ENCODE peak calls at places on chromosome 3, in six cellular contexts. One of them, this sample, is unnamed.

GRCh38 chr3:194083253-194084224 is 52.4 kb upstream of the HES1 start:
- DNase-seq in MV-4-11: no peak
- DNase-seq in sigmoid colon: no peak
- DNase-seq in CD8-positive, alpha-beta memory T cell: no peak
- DNase-seq in HCT116: no peak
- DNase-seq in T follicular helper cell: no peak
- DNase-seq in this sample: no peak

GRCh38 chr3:172550347-172550943 is 27.2 kb upstream of the TNFSF10 start:
- DNase-seq in T follicular helper cell: no peak
- DNase-seq in MV-4-11: peak; percentile 84
- DNase-seq in HCT116: peak; percentile 69
- DNase-seq in sigmoid colon: no peak
- DNase-seq in CD8-positive, alpha-beta memory T cell: no peak
- DNase-seq in this sample: peak; percentile 81

GRCh38 chr3:64022451-64023186 is 675 bp downstream of the PSMD6 start:
- DNase-seq in CD8-positive, alpha-beta memory T cell: no peak
- DNase-seq in sigmoid colon: no peak
- DNase-seq in MV-4-11: no peak
- DNase-seq in HCT116: no peak
- DNase-seq in T follicular helper cell: no peak
- DNase-seq in this sample: no peak

GRCh38 chr3:140198242-140198641 is 263.3 kb downstream of the CLSTN2 start:
- DNase-seq in CD8-positive, alpha-beta memory T cell: no peak
- DNase-seq in HCT116: no peak
- DNase-seq in MV-4-11: no peak
- DNase-seq in sigmoid colon: no peak
- DNase-seq in T follicular helper cell: no peak
- DNase-seq in this sample: no peak

GRCh38 chr3:155805204-155805801 is 775 bp downstream of the C3orf33 start:
- DNase-seq in T follicular helper cell: no peak
- DNase-seq in CD8-positive, alpha-beta memory T cell: no peak
- DNase-seq in HCT116: peak; percentile 12
- DNase-seq in MV-4-11: peak; percentile 55
- DNase-seq in sigmoid colon: peak; percentile 68
- DNase-seq in this sample: no peak

GRCh38 chr3:192825191-192825590 is 92.5 kb downstream of the MB21D2 start:
- DNase-seq in MV-4-11: no peak
- DNase-seq in sigmoid colon: no peak
- DNase-seq in HCT116: no peak
- DNase-seq in CD8-positive, alpha-beta memory T cell: no peak
- DNase-seq in T follicular helper cell: no peak
- DNase-seq in this sample: no peak

GRCh38 chr3:129399895-129400357 is 28.5 kb downstream of the EFCAB12 start:
- DNase-seq in MV-4-11: peak; percentile 62
- DNase-seq in HCT116: peak; percentile 54
- DNase-seq in T follicular helper cell: no peak
- DNase-seq in CD8-positive, alpha-beta memory T cell: no peak
- DNase-seq in sigmoid colon: no peak
- DNase-seq in this sample: no peak

GRCh38 chr3:55894605-55895004 is 407.5 kb upstream of the WNT5A start:
- DNase-seq in CD8-positive, alpha-beta memory T cell: no peak
- DNase-seq in T follicular helper cell: no peak
- DNase-seq in HCT116: no peak
- DNase-seq in MV-4-11: no peak
- DNase-seq in sigmoid colon: no peak
- DNase-seq in this sample: no peak

GRCh38 chr3:110420158-110420641 is 651.4 kb upstream of the NECTIN3 start:
- DNase-seq in sigmoid colon: no peak
- DNase-seq in MV-4-11: no peak
- DNase-seq in CD8-positive, alpha-beta memory T cell: no peak
- DNase-seq in HCT116: peak; percentile 64
- DNase-seq in T follicular helper cell: no peak
- DNase-seq in this sample: no peak

GRCh38 chr3:117409256-117409655 is 699.7 kb downstream of the TUSC7 start:
- DNase-seq in MV-4-11: no peak
- DNase-seq in sigmoid colon: no peak
- DNase-seq in T follicular helper cell: no peak
- DNase-seq in CD8-positive, alpha-beta memory T cell: no peak
- DNase-seq in HCT116: no peak
- DNase-seq in this sample: no peak

GRCh38 chr3:1394188-1394587 is 301.4 kb downstream of the CNTN6 start:
- DNase-seq in HCT116: no peak
- DNase-seq in T follicular helper cell: no peak
- DNase-seq in CD8-positive, alpha-beta memory T cell: no peak
- DNase-seq in sigmoid colon: no peak
- DNase-seq in MV-4-11: no peak
- DNase-seq in this sample: no peak

GRCh38 chr3:29751647-29752263 is 470.9 kb downstream of the RBMS3 start:
- DNase-seq in CD8-positive, alpha-beta memory T cell: no peak
- DNase-seq in HCT116: no peak
- DNase-seq in MV-4-11: no peak
- DNase-seq in sigmoid colon: no peak
- DNase-seq in T follicular helper cell: no peak
- DNase-seq in this sample: no peak

GRCh38 chr3:110815008-110815583 is 256.5 kb upstream of the NECTIN3 start:
- DNase-seq in T follicular helper cell: no peak
- DNase-seq in MV-4-11: peak; percentile 38
- DNase-seq in HCT116: peak; percentile 89
- DNase-seq in sigmoid colon: no peak
- DNase-seq in CD8-positive, alpha-beta memory T cell: no peak
- DNase-seq in this sample: no peak

GRCh38 chr3:123067689-123068226 is 933 bp downstream of the PDIA5 start:
- DNase-seq in CD8-positive, alpha-beta memory T cell: no peak
- DNase-seq in T follicular helper cell: no peak
- DNase-seq in sigmoid colon: no peak
- DNase-seq in HCT116: no peak
- DNase-seq in MV-4-11: no peak
- DNase-seq in this sample: no peak

GRCh38 chr3:102140116-102140515 is 290.8 kb downstream of the NFKBIZ start:
- DNase-seq in sigmoid colon: no peak
- DNase-seq in T follicular helper cell: no peak
- DNase-seq in CD8-positive, alpha-beta memory T cell: no peak
- DNase-seq in HCT116: no peak
- DNase-seq in MV-4-11: no peak
- DNase-seq in this sample: no peak

GRCh38 chr3:43347774-43348173 is 61.4 kb downstream of the SNRK start:
- DNase-seq in HCT116: no peak
- DNase-seq in CD8-positive, alpha-beta memory T cell: no peak
- DNase-seq in sigmoid colon: no peak
- DNase-seq in T follicular helper cell: no peak
- DNase-seq in MV-4-11: no peak
- DNase-seq in this sample: no peak

GRCh38 chr3:194281306-194281705 is 69.8 kb downstream of the CPN2 start:
- DNase-seq in CD8-positive, alpha-beta memory T cell: no peak
- DNase-seq in HCT116: no peak
- DNase-seq in T follicular helper cell: no peak
- DNase-seq in MV-4-11: no peak
- DNase-seq in sigmoid colon: peak; percentile 42
- DNase-seq in this sample: peak; percentile 26

GRCh38 chr3:86594838-86595237 is 396.1 kb downstream of the VGLL3 start:
- DNase-seq in HCT116: no peak
- DNase-seq in sigmoid colon: no peak
- DNase-seq in CD8-positive, alpha-beta memory T cell: no peak
- DNase-seq in T follicular helper cell: no peak
- DNase-seq in MV-4-11: no peak
- DNase-seq in this sample: no peak

GRCh38 chr3:56988874-56989433 is 71.5 kb upstream of the SPATA12 start:
- DNase-seq in T follicular helper cell: peak; percentile 57
- DNase-seq in MV-4-11: peak; percentile 61
- DNase-seq in CD8-positive, alpha-beta memory T cell: peak; percentile 63
- DNase-seq in sigmoid colon: peak; percentile 91
- DNase-seq in HCT116: peak; percentile 43
- DNase-seq in this sample: no peak

GRCh38 chr3:51937014-51937413 is 4.7 kb downstream of the RRP9 start:
- DNase-seq in CD8-positive, alpha-beta memory T cell: no peak
- DNase-seq in HCT116: no peak
- DNase-seq in MV-4-11: no peak
- DNase-seq in T follicular helper cell: no peak
- DNase-seq in sigmoid colon: peak; percentile 62
- DNase-seq in this sample: no peak

GRCh38 chr3:118059096-118059495 is 975.5 kb downstream of the IGSF11 start:
- DNase-seq in CD8-positive, alpha-beta memory T cell: no peak
- DNase-seq in sigmoid colon: no peak
- DNase-seq in MV-4-11: no peak
- DNase-seq in T follicular helper cell: no peak
- DNase-seq in HCT116: no peak
- DNase-seq in this sample: no peak

GRCh38 chr3:54445630-54446029 is 323.3 kb downstream of the CACNA2D3 start:
- DNase-seq in HCT116: no peak
- DNase-seq in CD8-positive, alpha-beta memory T cell: no peak
- DNase-seq in sigmoid colon: no peak
- DNase-seq in T follicular helper cell: no peak
- DNase-seq in MV-4-11: peak; percentile 71
- DNase-seq in this sample: no peak

GRCh38 chr3:11211531-11212300 is 57.4 kb downstream of the HRH1 start:
- DNase-seq in CD8-positive, alpha-beta memory T cell: no peak
- DNase-seq in HCT116: no peak
- DNase-seq in sigmoid colon: peak; percentile 55
- DNase-seq in MV-4-11: no peak
- DNase-seq in T follicular helper cell: no peak
- DNase-seq in this sample: no peak

GRCh38 chr3:32841875-32842505 is 24.2 kb downstream of the TRIM71 start:
- DNase-seq in T follicular helper cell: no peak
- DNase-seq in MV-4-11: no peak
- DNase-seq in CD8-positive, alpha-beta memory T cell: no peak
- DNase-seq in sigmoid colon: no peak
- DNase-seq in HCT116: no peak
- DNase-seq in this sample: no peak

GRCh38 chr3:146948985-146949384 is 343.8 kb upstream of the PLSCR5 start:
- DNase-seq in MV-4-11: no peak
- DNase-seq in HCT116: no peak
- DNase-seq in T follicular helper cell: no peak
- DNase-seq in CD8-positive, alpha-beta memory T cell: no peak
- DNase-seq in sigmoid colon: no peak
- DNase-seq in this sample: no peak

GRCh38 chr3:10160346-10160745 is 4.4 kb upstream of the IRAK2 start:
- DNase-seq in CD8-positive, alpha-beta memory T cell: no peak
- DNase-seq in T follicular helper cell: no peak
- DNase-seq in MV-4-11: no peak
- DNase-seq in sigmoid colon: no peak
- DNase-seq in HCT116: no peak
- DNase-seq in this sample: no peak

GRCh38 chr3:104388624-104389023 is 978.1 kb upstream of the ALCAM start:
- DNase-seq in sigmoid colon: no peak
- DNase-seq in T follicular helper cell: no peak
- DNase-seq in CD8-positive, alpha-beta memory T cell: no peak
- DNase-seq in HCT116: no peak
- DNase-seq in MV-4-11: no peak
- DNase-seq in this sample: no peak

GRCh38 chr3:73716418-73716817 is 91.7 kb upstream of the PDZRN3 start:
- DNase-seq in sigmoid colon: no peak
- DNase-seq in HCT116: no peak
- DNase-seq in T follicular helper cell: no peak
- DNase-seq in MV-4-11: no peak
- DNase-seq in CD8-positive, alpha-beta memory T cell: no peak
- DNase-seq in this sample: no peak

GRCh38 chr3:15794303-15794771 is 3.4 kb downstream of the ANKRD28 start:
- DNase-seq in HCT116: no peak
- DNase-seq in T follicular helper cell: no peak
- DNase-seq in CD8-positive, alpha-beta memory T cell: no peak
- DNase-seq in sigmoid colon: no peak
- DNase-seq in MV-4-11: peak; percentile 61
- DNase-seq in this sample: no peak

GRCh38 chr3:72183489-72183888 is 398.5 kb upstream of the PROK2 start:
- DNase-seq in HCT116: no peak
- DNase-seq in CD8-positive, alpha-beta memory T cell: no peak
- DNase-seq in T follicular helper cell: no peak
- DNase-seq in sigmoid colon: no peak
- DNase-seq in MV-4-11: no peak
- DNase-seq in this sample: no peak

GRCh38 chr3:152737021-152737908 is 97.7 kb upstream of the P2RY1 start:
- DNase-seq in MV-4-11: peak; percentile 90
- DNase-seq in HCT116: peak; percentile 16
- DNase-seq in T follicular helper cell: no peak
- DNase-seq in sigmoid colon: peak; percentile 64
- DNase-seq in CD8-positive, alpha-beta memory T cell: no peak
- DNase-seq in this sample: no peak

GRCh38 chr3:124316034-124316287 is 324.0 kb upstream of the ROPN1 start:
- DNase-seq in MV-4-11: peak; percentile 52
- DNase-seq in sigmoid colon: no peak
- DNase-seq in T follicular helper cell: no peak
- DNase-seq in HCT116: no peak
- DNase-seq in CD8-positive, alpha-beta memory T cell: no peak
- DNase-seq in this sample: no peak

GRCh38 chr3:15428539-15428938 is 1.1 kb downstream of the EAF1 start:
- DNase-seq in CD8-positive, alpha-beta memory T cell: no peak
- DNase-seq in T follicular helper cell: no peak
- DNase-seq in MV-4-11: peak; percentile 60
- DNase-seq in sigmoid colon: no peak
- DNase-seq in HCT116: no peak
- DNase-seq in this sample: no peak

GRCh38 chr3:127479449-127479848 is 111.1 kb downstream of the TPRA1 start:
- DNase-seq in sigmoid colon: peak; percentile 63
- DNase-seq in HCT116: no peak
- DNase-seq in MV-4-11: no peak
- DNase-seq in T follicular helper cell: no peak
- DNase-seq in CD8-positive, alpha-beta memory T cell: no peak
- DNase-seq in this sample: peak; percentile 60

GRCh38 chr3:53941945-53942344 is 50.3 kb upstream of the SELENOK start:
- DNase-seq in HCT116: no peak
- DNase-seq in CD8-positive, alpha-beta memory T cell: no peak
- DNase-seq in MV-4-11: no peak
- DNase-seq in sigmoid colon: no peak
- DNase-seq in T follicular helper cell: no peak
- DNase-seq in this sample: no peak

GRCh38 chr3:108089544-108089943 is 1.3 kb downstream of the CD47 start:
- DNase-seq in T follicular helper cell: no peak
- DNase-seq in MV-4-11: no peak
- DNase-seq in HCT116: no peak
- DNase-seq in sigmoid colon: no peak
- DNase-seq in CD8-positive, alpha-beta memory T cell: no peak
- DNase-seq in this sample: no peak

This sample was measured in RWPE2.